ENCODE peak calls at places on chromosomes 12 and 14, in five cellular contexts. R, A, K, T and L are unnamed samples.

GRCh38 chr12:48788852-48789775 is at the start of gene ADCY6:
- DNase-seq in R (peak), A (no peak), K (peak), T (peak), L (no peak)

GRCh38 chr12:104720346-104721064 is 237.6 kb downstream of the SLC41A2 start:
- DNase-seq in R (peak), A (no peak), K (no peak), T (no peak), L (peak)

GRCh38 chr14:89443002-89443660 is 26.1 kb upstream of the FOXN3 start:
- DNase-seq in R (peak), A (no peak), K (peak), T (no peak), L (no peak)

GRCh38 chr12:66176525-66176924 is 6.7 kb upstream of the TMBIM4 start:
- DNase-seq in R (no peak), A (no peak), K (peak), T (no peak), L (no peak)

GRCh38 chr14:105469456-105470162 is 5.0 kb upstream of the CRIP2 start:
- DNase-seq in R (no peak), A (no peak), K (no peak), T (no peak), L (no peak)

GRCh38 chr14:88129306-88130056 is 124.5 kb downstream of the GPR65 start:
- DNase-seq in R (peak), A (no peak), K (no peak), T (no peak), L (no peak)

GRCh38 chr14:104567957-104568225 is 11.7 kb upstream of the C14orf180 start:
- DNase-seq in R (no peak), A (no peak), K (no peak), T (no peak), L (no peak)

GRCh38 chr14:61476737-61477410 is 155.5 kb downstream of the PRKCH start:
- DNase-seq in R (peak), A (peak), K (peak), T (peak), L (peak)

GRCh38 chr14:33393895-33394405 is 455.3 kb downstream of the NPAS3 start:
- DNase-seq in R (no peak), A (no peak), K (no peak), T (no peak), L (no peak)

GRCh38 chr12:48777501-48778400 is 11.1 kb downstream of the ADCY6 start:
- DNase-seq in R (no peak), A (no peak), K (no peak), T (no peak), L (no peak)

GRCh38 chr14:73758392-73759182 is 44.4 kb upstream of the PNMA1 start:
- DNase-seq in R (peak), A (no peak), K (peak), T (peak), L (no peak)

GRCh38 chr12:4412056-4412455 is 32.5 kb upstream of the FGF23 start:
- DNase-seq in R (no peak), A (no peak), K (no peak), T (no peak), L (no peak)

GRCh38 chr12:113440947-113441782 is 19.0 kb downstream of the SDSL start:
- DNase-seq in R (no peak), A (no peak), K (no peak), T (no peak), L (no peak)

GRCh38 chr14:106877527-106877926 is 1351.1 kb downstream of the TMEM121 start:
- DNase-seq in R (no peak), A (no peak), K (peak), T (no peak), L (no peak)

GRCh38 chr14:96978525-96979272 is 181.5 kb downstream of the VRK1 start:
- DNase-seq in R (no peak), A (no peak), K (no peak), T (no peak), L (no peak)

GRCh38 chr12:106141003-106141402 is 2.2 kb upstream of the NUAK1 start:
- DNase-seq in R (no peak), A (no peak), K (no peak), T (no peak), L (no peak)

GRCh38 chr12:92063641-92064040 is 82.0 kb downstream of the BTG1 start:
- DNase-seq in R (peak), A (no peak), K (peak), T (no peak), L (no peak)